ENCODE peak calls at places on chromosomes 12 and 14, in ten cellular contexts. C, E, F, V, T, W, I, N, Y and Z are unnamed samples.

GRCh38 chr12:28770329-28770728 is 378.7 kb upstream of the FAR2 start:
- DNase-seq in C (no peak), E (no peak), F (peak), V (no peak), T (no peak), W (no peak), I (no peak), N (no peak), Y (no peak), Z (peak)

GRCh38 chr14:23356036-23356435 is 3.3 kb upstream of the SLC22A17 start:
- DNase-seq in C (no peak), E (no peak), F (no peak), V (no peak), T (no peak), W (no peak), I (no peak), N (no peak), Y (no peak), Z (no peak)

GRCh38 chr12:93261505-93262094 is 116.1 kb upstream of the NUDT4 start:
- DNase-seq in C (no peak), E (no peak), F (no peak), V (no peak), T (no peak), W (no peak), I (no peak), N (no peak), Y (no peak), Z (no peak)

GRCh38 chr12:57627504-57628279 is 5.3 kb downstream of the B4GALNT1 start:
- DNase-seq in C (no peak), E (peak), F (no peak), V (peak), T (no peak), W (no peak), I (no peak), N (no peak), Y (no peak), Z (no peak)

GRCh38 chr12:106031736-106032135 is 107.0 kb downstream of the NUAK1 start:
- DNase-seq in C (no peak), E (no peak), F (no peak), V (no peak), T (no peak), W (no peak), I (no peak), N (no peak), Y (no peak), Z (no peak)

GRCh38 chr14:85415015-85415712 is 114.8 kb upstream of the FLRT2 start:
- DNase-seq in C (no peak), E (no peak), F (peak), V (no peak), T (peak), W (no peak), I (no peak), N (peak), Y (no peak), Z (no peak)

GRCh38 chr12:129257526-129257925 is 404.2 kb downstream of the GLT1D1 start:
- DNase-seq in C (no peak), E (no peak), F (no peak), V (no peak), T (no peak), W (no peak), I (no peak), N (no peak), Y (no peak), Z (no peak)

GRCh38 chr12:104741497-104742367 is 216.4 kb downstream of the SLC41A2 start:
- DNase-seq in C (no peak), E (no peak), F (no peak), V (no peak), T (no peak), W (no peak), I (no peak), N (no peak), Y (no peak), Z (no peak)

GRCh38 chr14:89269404-89269803 is 147.6 kb downstream of the FOXN3 start:
- DNase-seq in C (no peak), E (no peak), F (no peak), V (no peak), T (no peak), W (no peak), I (no peak), N (no peak), Y (no peak), Z (no peak)

GRCh38 chr12:51589060-51589459 is 2.0 kb upstream of the SCN8A start:
- DNase-seq in C (no peak), E (no peak), F (no peak), V (no peak), T (no peak), W (no peak), I (no peak), N (no peak), Y (no peak), Z (no peak)

GRCh38 chr12:104939089-104939488 is 19.0 kb downstream of the SLC41A2 start:
- DNase-seq in C (no peak), E (no peak), F (no peak), V (no peak), T (no peak), W (no peak), I (no peak), N (no peak), Y (no peak), Z (no peak)

GRCh38 chr14:103775506-103775905 is 59.9 kb downstream of the ZFYVE21 start:
- DNase-seq in C (no peak), E (no peak), F (no peak), V (no peak), T (no peak), W (no peak), I (no peak), N (no peak), Y (no peak), Z (no peak)

GRCh38 chr14:38207830-38208815 is at the start of gene SSTR1:
- DNase-seq in C (no peak), E (peak), F (no peak), V (peak), T (no peak), W (no peak), I (peak), N (no peak), Y (no peak), Z (no peak)

GRCh38 chr12:118033902-118034301 is 17.4 kb downstream of the RFC5 start:
- DNase-seq in C (no peak), E (no peak), F (no peak), V (no peak), T (no peak), W (no peak), I (no peak), N (no peak), Y (no peak), Z (no peak)

GRCh38 chr14:100096656-100097055 is 31.4 kb downstream of the EVL start:
- DNase-seq in C (no peak), E (no peak), F (no peak), V (no peak), T (no peak), W (no peak), I (no peak), N (no peak), Y (no peak), Z (no peak)

GRCh38 chr12:26244503-26244902 is 49.1 kb downstream of the SSPN start:
- DNase-seq in C (no peak), E (no peak), F (no peak), V (no peak), T (no peak), W (no peak), I (no peak), N (no peak), Y (no peak), Z (no peak)

GRCh38 chr14:36339817-36340216 is 19.4 kb upstream of the MBIP start:
- DNase-seq in C (no peak), E (no peak), F (no peak), V (no peak), T (no peak), W (no peak), I (no peak), N (no peak), Y (no peak), Z (no peak)

GRCh38 chr14:93915070-93915705 is 12.0 kb upstream of the FAM181A start:
- DNase-seq in C (no peak), E (no peak), F (no peak), V (no peak), T (no peak), W (no peak), I (peak), N (no peak), Y (no peak), Z (no peak)

GRCh38 chr14:90045608-90046007 is 16.2 kb upstream of the KCNK13 start:
- DNase-seq in C (no peak), E (no peak), F (no peak), V (no peak), T (no peak), W (no peak), I (no peak), N (no peak), Y (no peak), Z (no peak)

GRCh38 chr12:42024495-42024830 is 120.2 kb downstream of the GXYLT1 start:
- DNase-seq in C (no peak), E (no peak), F (no peak), V (no peak), T (no peak), W (no peak), I (no peak), N (no peak), Y (no peak), Z (no peak)

GRCh38 chr12:6425588-6426531 is 18.9 kb upstream of the CD27 start:
- DNase-seq in C (peak), E (peak), F (peak), V (no peak), T (no peak), W (no peak), I (peak), N (no peak), Y (no peak), Z (no peak)

GRCh38 chr14:106060576-106060975 is 534.2 kb downstream of the TMEM121 start:
- DNase-seq in C (no peak), E (no peak), F (no peak), V (no peak), T (no peak), W (no peak), I (no peak), N (no peak), Y (no peak), Z (no peak)

GRCh38 chr12:3187846-3188755 is 110.9 kb downstream of the TSPAN9 start:
- DNase-seq in C (no peak), E (no peak), F (no peak), V (no peak), T (no peak), W (no peak), I (no peak), N (no peak), Y (no peak), Z (no peak)

GRCh38 chr14:31858868-31859267 is 218.2 kb upstream of the ARHGAP5 start:
- DNase-seq in C (no peak), E (no peak), F (peak), V (no peak), T (no peak), W (no peak), I (no peak), N (no peak), Y (no peak), Z (no peak)

GRCh38 chr12:13376627-13377373 is 180.3 kb downstream of the EMP1 start:
- DNase-seq in C (no peak), E (no peak), F (peak), V (no peak), T (no peak), W (no peak), I (no peak), N (no peak), Y (no peak), Z (no peak)

GRCh38 chr12:74446466-74446865 is 91.2 kb upstream of the ATXN7L3B start:
- DNase-seq in C (no peak), E (no peak), F (no peak), V (no peak), T (no peak), W (no peak), I (no peak), N (no peak), Y (no peak), Z (no peak)